ENCODE peak calls at places on chromosomes 1 and 21, in six cellular contexts. One of them, this sample, is unnamed.

GRCh38 chr1:180533571-180533987 is 25.2 kb upstream of the OVAAL start:
- DNase-seq in right lobe of liver: peak
- DNase-seq in fibroblast of lung: peak
- DNase-seq in GM23338: peak
- DNase-seq in HCT116: peak
- DNase-seq in adrenal gland: peak
- DNase-seq in this sample: peak

GRCh38 chr21:42282715-42283114 is 32.5 kb downstream of the TFF3 start:
- DNase-seq in right lobe of liver: no peak
- DNase-seq in fibroblast of lung: no peak
- DNase-seq in GM23338: no peak
- DNase-seq in HCT116: no peak
- DNase-seq in adrenal gland: no peak
- DNase-seq in this sample: no peak

GRCh38 chr1:2414297-2414958 is 2.1 kb upstream of the PEX10 start:
- DNase-seq in right lobe of liver: peak
- DNase-seq in fibroblast of lung: peak
- DNase-seq in GM23338: peak
- DNase-seq in HCT116: no peak
- DNase-seq in adrenal gland: peak
- DNase-seq in this sample: peak

GRCh38 chr1:154974086-154974807 is at the start of gene CKS1B:
- DNase-seq in right lobe of liver: peak
- DNase-seq in fibroblast of lung: peak
- DNase-seq in GM23338: peak
- DNase-seq in HCT116: peak
- DNase-seq in adrenal gland: peak
- DNase-seq in this sample: peak

GRCh38 chr1:232351335-232351734 is 278.6 kb downstream of the SIPA1L2 start:
- DNase-seq in right lobe of liver: no peak
- DNase-seq in fibroblast of lung: no peak
- DNase-seq in GM23338: no peak
- DNase-seq in HCT116: no peak
- DNase-seq in adrenal gland: no peak
- DNase-seq in this sample: no peak

GRCh38 chr1:167454304-167454928 is 63.9 kb downstream of the CD247 start:
- DNase-seq in right lobe of liver: no peak
- DNase-seq in fibroblast of lung: no peak
- DNase-seq in GM23338: peak
- DNase-seq in HCT116: no peak
- DNase-seq in adrenal gland: no peak
- DNase-seq in this sample: no peak

GRCh38 chr1:29332204-29332603 is 95.9 kb downstream of the PTPRU start:
- DNase-seq in right lobe of liver: no peak
- DNase-seq in fibroblast of lung: peak
- DNase-seq in GM23338: peak
- DNase-seq in HCT116: peak
- DNase-seq in adrenal gland: no peak
- DNase-seq in this sample: no peak

GRCh38 chr1:119286587-119287181 is 81.9 kb upstream of the HAO2 start:
- DNase-seq in right lobe of liver: no peak
- DNase-seq in fibroblast of lung: peak
- DNase-seq in GM23338: peak
- DNase-seq in HCT116: peak
- DNase-seq in adrenal gland: peak
- DNase-seq in this sample: peak

GRCh38 chr1:169604781-169605560 is 18.7 kb upstream of the F5 start:
- DNase-seq in right lobe of liver: no peak
- DNase-seq in fibroblast of lung: no peak
- DNase-seq in GM23338: no peak
- DNase-seq in HCT116: no peak
- DNase-seq in adrenal gland: peak
- DNase-seq in this sample: no peak

GRCh38 chr21:45302082-45303061 is 14.7 kb upstream of the POFUT2 start:
- DNase-seq in right lobe of liver: peak
- DNase-seq in fibroblast of lung: peak
- DNase-seq in GM23338: no peak
- DNase-seq in HCT116: no peak
- DNase-seq in adrenal gland: no peak
- DNase-seq in this sample: no peak

GRCh38 chr21:33815153-33815707 is 100.4 kb downstream of the ATP5PO start:
- DNase-seq in right lobe of liver: no peak
- DNase-seq in fibroblast of lung: no peak
- DNase-seq in GM23338: no peak
- DNase-seq in HCT116: no peak
- DNase-seq in adrenal gland: no peak
- DNase-seq in this sample: no peak

GRCh38 chr21:33813832-33814231 is 101.8 kb downstream of the ATP5PO start:
- DNase-seq in right lobe of liver: no peak
- DNase-seq in fibroblast of lung: no peak
- DNase-seq in GM23338: no peak
- DNase-seq in HCT116: no peak
- DNase-seq in adrenal gland: no peak
- DNase-seq in this sample: no peak

GRCh38 chr21:33808715-33809367 is 106.8 kb downstream of the ATP5PO start:
- DNase-seq in right lobe of liver: no peak
- DNase-seq in fibroblast of lung: no peak
- DNase-seq in GM23338: no peak
- DNase-seq in HCT116: no peak
- DNase-seq in adrenal gland: no peak
- DNase-seq in this sample: no peak

GRCh38 chr21:33816148-33816547 is 99.5 kb downstream of the ATP5PO start:
- DNase-seq in right lobe of liver: no peak
- DNase-seq in fibroblast of lung: no peak
- DNase-seq in GM23338: no peak
- DNase-seq in HCT116: no peak
- DNase-seq in adrenal gland: no peak
- DNase-seq in this sample: no peak

DNA sequence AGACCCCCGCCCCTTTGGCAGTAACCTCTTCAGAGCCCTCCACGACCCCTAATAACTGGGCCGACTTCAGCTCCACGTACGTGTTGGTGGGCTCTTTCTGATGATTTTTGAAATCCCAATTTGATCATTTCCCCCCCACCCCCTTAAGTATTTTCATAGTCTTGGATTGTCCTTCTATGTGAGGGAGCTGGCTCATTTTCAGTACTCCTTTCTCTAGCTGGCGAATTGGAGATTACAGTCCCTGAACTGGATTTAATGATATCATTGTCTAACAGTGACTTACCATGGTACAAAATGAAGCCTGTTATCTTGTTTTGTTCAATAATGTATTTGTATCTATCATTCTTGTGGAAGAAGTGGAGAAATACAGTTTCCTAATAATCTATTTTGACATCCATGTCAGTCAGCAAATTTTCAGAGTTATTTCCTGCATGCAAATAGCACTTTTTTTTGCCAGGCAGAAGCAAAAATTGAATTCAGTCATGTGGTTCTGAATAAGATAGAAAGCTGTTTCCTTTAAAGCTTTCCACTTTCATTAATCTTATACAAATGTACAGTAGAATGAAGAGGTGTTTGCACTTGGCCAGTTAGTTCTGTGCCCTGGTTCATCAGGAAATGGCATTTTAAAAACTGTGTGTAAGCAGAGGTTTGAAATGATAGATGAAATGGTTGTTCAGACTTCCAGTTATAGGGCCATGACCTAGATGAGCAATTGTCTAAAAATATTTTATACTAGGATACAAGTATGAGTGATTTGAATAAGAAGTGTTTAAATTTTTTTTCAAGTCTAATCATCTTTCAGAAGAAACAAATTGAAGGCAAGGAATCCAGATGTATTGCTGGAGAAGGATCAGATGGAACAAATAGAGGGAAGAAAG is 104.2 kb downstream of the ATP5PO start:
- DNase-seq in right lobe of liver: no peak
- DNase-seq in fibroblast of lung: no peak
- DNase-seq in GM23338: no peak
- DNase-seq in HCT116: no peak
- DNase-seq in adrenal gland: no peak
- DNase-seq in this sample: no peak
- H3K27ac ChIP-seq in right lobe of liver: peak
- H3K27ac ChIP-seq in fibroblast of lung: no peak
- H3K27ac ChIP-seq in GM23338: no peak
- H3K27ac ChIP-seq in HCT116: no peak
- H3K27ac ChIP-seq in adrenal gland: peak
- H3K27ac ChIP-seq in this sample: no peak

GRCh38 chr1:147840909-147841308 is 61.7 kb upstream of the GJA8 start:
- DNase-seq in right lobe of liver: no peak
- DNase-seq in fibroblast of lung: no peak
- DNase-seq in GM23338: no peak
- DNase-seq in HCT116: peak
- DNase-seq in adrenal gland: no peak
- DNase-seq in this sample: no peak
- TF ChIP-seq CTCF in right lobe of liver: no peak
- TF ChIP-seq CTCF in fibroblast of lung: no peak
- TF ChIP-seq CTCF in GM23338: peak
- TF ChIP-seq CTCF in HCT116: peak
- TF ChIP-seq CTCF in adrenal gland: no peak
- TF ChIP-seq CTCF in this sample: no peak

DNA sequence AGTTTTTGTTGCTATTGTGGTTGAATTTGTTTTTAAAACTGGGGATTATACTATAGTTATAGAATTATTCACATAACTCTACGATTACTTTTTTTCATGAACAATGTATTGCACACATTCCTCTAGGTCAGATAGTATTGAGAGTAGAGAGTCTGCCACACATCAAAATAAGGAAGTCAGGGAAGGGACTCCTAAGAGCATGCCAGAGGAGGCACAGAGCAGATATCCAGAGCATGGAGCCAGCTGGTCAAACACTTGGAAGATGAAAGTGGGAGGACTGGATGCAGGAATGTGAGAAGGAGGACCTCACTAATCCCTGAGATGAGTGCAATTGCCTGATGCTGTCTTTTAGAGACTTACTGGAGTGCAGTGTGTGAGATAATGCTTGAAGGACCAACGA is 9.6 kb upstream of the RFX5 start:
- DNase-seq in right lobe of liver: no peak
- DNase-seq in fibroblast of lung: no peak
- DNase-seq in GM23338: no peak
- DNase-seq in HCT116: no peak
- DNase-seq in adrenal gland: no peak
- DNase-seq in this sample: no peak
- H3K27ac ChIP-seq in right lobe of liver: no peak
- H3K27ac ChIP-seq in fibroblast of lung: no peak
- H3K27ac ChIP-seq in GM23338: no peak
- H3K27ac ChIP-seq in HCT116: no peak
- H3K27ac ChIP-seq in adrenal gland: no peak
- H3K27ac ChIP-seq in this sample: no peak

DNA sequence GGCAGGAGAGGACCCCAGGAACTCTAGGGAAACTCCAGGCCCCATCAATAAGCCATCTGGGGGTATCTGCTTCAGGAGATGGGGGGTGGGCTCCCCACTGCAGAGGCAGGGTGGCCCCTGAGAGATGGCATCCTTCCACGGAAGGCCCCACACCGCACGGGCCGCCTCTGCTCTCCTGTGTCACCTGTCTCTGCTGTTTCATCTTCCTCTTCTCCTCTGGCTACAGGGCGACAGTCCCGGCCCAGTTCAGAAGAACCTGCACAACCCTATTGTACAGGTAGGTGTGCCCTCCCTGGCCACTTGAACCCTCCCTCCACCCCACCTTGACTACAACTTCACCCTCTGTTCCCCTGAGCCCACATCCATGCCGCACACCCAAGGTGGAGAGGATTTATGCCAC is 90.2 kb upstream of the TMEM51 start:
- DNase-seq in right lobe of liver: no peak
- DNase-seq in fibroblast of lung: no peak
- DNase-seq in GM23338: no peak
- DNase-seq in HCT116: no peak
- DNase-seq in adrenal gland: no peak
- DNase-seq in this sample: no peak
- TF ChIP-seq CTCF in right lobe of liver: no peak
- TF ChIP-seq CTCF in fibroblast of lung: no peak
- TF ChIP-seq CTCF in GM23338: no peak
- TF ChIP-seq CTCF in HCT116: no peak
- TF ChIP-seq CTCF in adrenal gland: no peak
- TF ChIP-seq CTCF in this sample: no peak

GRCh38 chr1:60981357-60981756 is 101.0 kb upstream of the NFIA start:
- DNase-seq in right lobe of liver: no peak
- DNase-seq in fibroblast of lung: no peak
- DNase-seq in GM23338: no peak
- DNase-seq in HCT116: no peak
- DNase-seq in adrenal gland: no peak
- DNase-seq in this sample: no peak
- H3K27ac ChIP-seq in right lobe of liver: no peak
- H3K27ac ChIP-seq in fibroblast of lung: no peak
- H3K27ac ChIP-seq in GM23338: no peak
- H3K27ac ChIP-seq in HCT116: no peak
- H3K27ac ChIP-seq in adrenal gland: no peak
- H3K27ac ChIP-seq in this sample: no peak

GRCh38 chr1:114779722-114780121 is 763 bp downstream of the SIKE1 start:
- DNase-seq in right lobe of liver: no peak
- DNase-seq in fibroblast of lung: no peak
- DNase-seq in GM23338: no peak
- DNase-seq in HCT116: no peak
- DNase-seq in adrenal gland: no peak
- DNase-seq in this sample: no peak

DNA sequence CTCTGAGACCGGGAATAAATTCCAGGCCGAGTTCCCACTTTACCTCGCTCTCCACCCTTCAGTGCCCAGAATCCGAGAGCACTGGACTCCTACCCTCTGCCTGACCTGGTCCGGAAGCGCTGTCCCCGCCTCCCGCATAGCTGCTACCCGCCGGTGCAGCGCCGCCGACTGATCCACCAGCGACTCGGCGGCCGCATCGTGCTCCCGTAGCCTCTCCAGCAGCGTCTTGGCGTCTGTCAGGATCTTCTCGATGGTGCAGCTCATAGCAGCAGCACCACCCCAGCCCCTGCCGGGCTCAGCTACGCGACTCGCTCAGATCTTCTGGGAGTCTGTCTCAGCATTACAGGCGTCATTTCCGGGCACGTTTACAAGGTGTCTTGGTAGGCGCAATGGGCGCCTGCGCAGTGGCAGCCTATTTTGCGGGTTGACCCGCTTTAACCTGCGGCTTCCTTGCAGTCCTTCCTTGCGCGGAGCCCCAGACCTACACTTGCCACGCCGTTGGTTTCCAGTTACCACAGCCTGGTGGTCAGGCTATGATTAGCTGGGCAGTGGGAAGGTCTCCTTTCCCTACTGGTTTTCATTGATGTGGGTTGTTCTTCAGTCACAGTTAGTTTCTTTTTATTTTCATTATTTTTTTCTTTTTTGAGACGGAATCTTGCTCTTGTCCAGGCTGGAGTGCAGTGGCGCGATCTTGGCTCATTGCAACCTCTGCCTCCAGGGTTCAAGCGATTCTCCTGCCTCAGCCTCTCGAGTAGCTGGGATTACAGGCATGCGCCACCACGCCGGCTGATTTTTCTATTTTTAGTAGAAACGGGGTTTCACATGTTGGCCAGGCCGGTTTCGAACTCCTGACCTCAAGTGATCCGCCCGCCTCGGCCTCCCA is at the start of gene SIKE1:
- DNase-seq in right lobe of liver: peak
- DNase-seq in fibroblast of lung: peak
- DNase-seq in GM23338: peak
- DNase-seq in HCT116: peak
- DNase-seq in adrenal gland: peak
- DNase-seq in this sample: peak
- TF ChIP-seq CTCF in right lobe of liver: peak
- TF ChIP-seq CTCF in fibroblast of lung: no peak
- TF ChIP-seq CTCF in GM23338: no peak
- TF ChIP-seq CTCF in HCT116: no peak
- TF ChIP-seq CTCF in adrenal gland: peak
- TF ChIP-seq CTCF in this sample: no peak

This sample was measured in RWPE1.